ENCODE peak calls at places on chromosomes 1 and 21, in nine cellular contexts. One of them, this sample, is unnamed.

GRCh38 chr21:17451364-17451869 is 61.4 kb upstream of the CXADR start:
- DNase-seq in adrenal gland: peak; percentile 62
- DNase-seq in left ventricle myocardium inferior: no peak
- DNase-seq in CD8-positive, alpha-beta T cell: no peak
- DNase-seq in right lobe of liver: no peak
- DNase-seq in mesenchymal stem cell: peak; percentile 73
- DNase-seq in GM23248: peak; percentile 86
- DNase-seq in dorsolateral prefrontal cortex: no peak
- DNase-seq in mesendoderm: no peak
- DNase-seq in this sample: peak; percentile 50

GRCh38 chr1:59631561-59631960 is 183.2 kb upstream of the HOOK1 start:
- DNase-seq in dorsolateral prefrontal cortex: no peak
- DNase-seq in right lobe of liver: no peak
- DNase-seq in GM23248: no peak
- DNase-seq in CD8-positive, alpha-beta T cell: no peak
- DNase-seq in mesendoderm: no peak
- DNase-seq in mesenchymal stem cell: peak; percentile 14
- DNase-seq in adrenal gland: no peak
- DNase-seq in left ventricle myocardium inferior: no peak
- DNase-seq in this sample: no peak

GRCh38 chr1:117886101-117886795 is 43.2 kb downstream of the GDAP2 start:
- DNase-seq in right lobe of liver: no peak
- DNase-seq in adrenal gland: no peak
- DNase-seq in mesendoderm: no peak
- DNase-seq in left ventricle myocardium inferior: no peak
- DNase-seq in mesenchymal stem cell: peak; percentile 4
- DNase-seq in dorsolateral prefrontal cortex: no peak
- DNase-seq in CD8-positive, alpha-beta T cell: no peak
- DNase-seq in GM23248: peak; percentile 58
- DNase-seq in this sample: peak; percentile 41

GRCh38 chr1:212981571-212982328 is 31.4 kb downstream of the VASH2 start:
- DNase-seq in adrenal gland: no peak
- DNase-seq in left ventricle myocardium inferior: peak; percentile 32
- DNase-seq in CD8-positive, alpha-beta T cell: no peak
- DNase-seq in right lobe of liver: no peak
- DNase-seq in mesenchymal stem cell: no peak
- DNase-seq in GM23248: no peak
- DNase-seq in mesendoderm: no peak
- DNase-seq in dorsolateral prefrontal cortex: no peak
- DNase-seq in this sample: no peak

GRCh38 chr1:235888119-235888643 is 21.5 kb upstream of the LYST start:
- DNase-seq in dorsolateral prefrontal cortex: no peak
- DNase-seq in mesendoderm: no peak
- DNase-seq in right lobe of liver: no peak
- DNase-seq in left ventricle myocardium inferior: no peak
- DNase-seq in CD8-positive, alpha-beta T cell: no peak
- DNase-seq in mesenchymal stem cell: no peak
- DNase-seq in adrenal gland: no peak
- DNase-seq in GM23248: no peak
- DNase-seq in this sample: no peak

GRCh38 chr21:14318598-14318997 is 64.3 kb downstream of the HSPA13 start:
- DNase-seq in GM23248: no peak
- DNase-seq in dorsolateral prefrontal cortex: no peak
- DNase-seq in right lobe of liver: no peak
- DNase-seq in CD8-positive, alpha-beta T cell: no peak
- DNase-seq in mesenchymal stem cell: no peak
- DNase-seq in adrenal gland: no peak
- DNase-seq in left ventricle myocardium inferior: no peak
- DNase-seq in mesendoderm: no peak
- DNase-seq in this sample: no peak

GRCh38 chr1:88061106-88061829 is 622.8 kb upstream of the PKN2 start:
- DNase-seq in mesenchymal stem cell: peak; percentile 67
- DNase-seq in dorsolateral prefrontal cortex: no peak
- DNase-seq in left ventricle myocardium inferior: no peak
- DNase-seq in mesendoderm: peak; percentile 86
- DNase-seq in GM23248: peak; percentile 82
- DNase-seq in right lobe of liver: peak; percentile 50
- DNase-seq in CD8-positive, alpha-beta T cell: no peak
- DNase-seq in adrenal gland: peak; percentile 40
- DNase-seq in this sample: peak; percentile 20

GRCh38 chr1:11037740-11038182 is 9.3 kb downstream of the MASP2 start:
- DNase-seq in mesenchymal stem cell: peak; percentile 80
- DNase-seq in mesendoderm: peak; percentile 84
- DNase-seq in adrenal gland: peak; percentile 93
- DNase-seq in right lobe of liver: peak; percentile 85
- DNase-seq in CD8-positive, alpha-beta T cell: peak; percentile 83
- DNase-seq in left ventricle myocardium inferior: peak; percentile 84
- DNase-seq in GM23248: peak; percentile 86
- DNase-seq in dorsolateral prefrontal cortex: peak; percentile 87
- DNase-seq in this sample: peak; percentile 77

GRCh38 chr1:117106478-117106877 is 15.1 kb downstream of the TRIM45 start:
- DNase-seq in mesendoderm: no peak
- DNase-seq in adrenal gland: no peak
- DNase-seq in mesenchymal stem cell: no peak
- DNase-seq in GM23248: no peak
- DNase-seq in dorsolateral prefrontal cortex: no peak
- DNase-seq in right lobe of liver: no peak
- DNase-seq in left ventricle myocardium inferior: no peak
- DNase-seq in CD8-positive, alpha-beta T cell: no peak
- DNase-seq in this sample: no peak

GRCh38 chr1:206839006-206839560 is 26.3 kb upstream of the IL20 start:
- DNase-seq in mesendoderm: no peak
- DNase-seq in right lobe of liver: no peak
- DNase-seq in dorsolateral prefrontal cortex: no peak
- DNase-seq in left ventricle myocardium inferior: no peak
- DNase-seq in GM23248: no peak
- DNase-seq in adrenal gland: no peak
- DNase-seq in CD8-positive, alpha-beta T cell: no peak
- DNase-seq in mesenchymal stem cell: no peak
- DNase-seq in this sample: no peak

GRCh38 chr1:197198911-197199310 is 52.4 kb upstream of the ASPM start:
- DNase-seq in right lobe of liver: no peak
- DNase-seq in adrenal gland: no peak
- DNase-seq in dorsolateral prefrontal cortex: no peak
- DNase-seq in CD8-positive, alpha-beta T cell: no peak
- DNase-seq in mesenchymal stem cell: no peak
- DNase-seq in mesendoderm: no peak
- DNase-seq in left ventricle myocardium inferior: no peak
- DNase-seq in GM23248: peak; percentile 34
- DNase-seq in this sample: no peak
- H3K4me3 ChIP-seq in right lobe of liver: peak overlapping the region; percentile 2
- H3K4me3 ChIP-seq in adrenal gland: no peak overlapping the region
- H3K4me3 ChIP-seq in dorsolateral prefrontal cortex: peak overlapping the region; percentile 78
- H3K4me3 ChIP-seq in CD8-positive, alpha-beta T cell: no peak overlapping the region
- H3K4me3 ChIP-seq in mesenchymal stem cell: no peak overlapping the region
- H3K4me3 ChIP-seq in mesendoderm: no peak overlapping the region
- H3K4me3 ChIP-seq in left ventricle myocardium inferior: peak overlapping the region; percentile 94
- H3K4me3 ChIP-seq in GM23248: peak overlapping the region; percentile 85
- H3K4me3 ChIP-seq in this sample: peak overlapping the region; percentile 93

GRCh38 chr1:33088119-33088906 is 7.4 kb downstream of the AZIN2 start:
- DNase-seq in mesenchymal stem cell: no peak
- DNase-seq in right lobe of liver: peak; percentile 31
- DNase-seq in left ventricle myocardium inferior: no peak
- DNase-seq in adrenal gland: no peak
- DNase-seq in CD8-positive, alpha-beta T cell: no peak
- DNase-seq in GM23248: peak; percentile 24
- DNase-seq in mesendoderm: no peak
- DNase-seq in dorsolateral prefrontal cortex: no peak
- DNase-seq in this sample: no peak
- H3K27ac ChIP-seq in mesenchymal stem cell: peak overlapping the region; percentile 83
- H3K27ac ChIP-seq in right lobe of liver: no peak overlapping the region
- H3K27ac ChIP-seq in left ventricle myocardium inferior: no peak overlapping the region
- H3K27ac ChIP-seq in adrenal gland: no peak overlapping the region
- H3K27ac ChIP-seq in CD8-positive, alpha-beta T cell: no peak overlapping the region
- H3K27ac ChIP-seq in GM23248: no peak overlapping the region
- H3K27ac ChIP-seq in mesendoderm: no peak overlapping the region
- H3K27ac ChIP-seq in dorsolateral prefrontal cortex: peak overlapping the region; percentile 28
- H3K27ac ChIP-seq in this sample: no peak overlapping the region

GRCh38 chr1:151729966-151730291 is 8.6 kb downstream of the RIIAD1 start:
- DNase-seq in adrenal gland: no peak
- DNase-seq in CD8-positive, alpha-beta T cell: no peak
- DNase-seq in dorsolateral prefrontal cortex: no peak
- DNase-seq in mesendoderm: no peak
- DNase-seq in mesenchymal stem cell: no peak
- DNase-seq in left ventricle myocardium inferior: no peak
- DNase-seq in right lobe of liver: no peak
- DNase-seq in GM23248: no peak
- DNase-seq in this sample: no peak

GRCh38 chr1:151729157-151729965 is 8.0 kb downstream of the RIIAD1 start:
- DNase-seq in left ventricle myocardium inferior: no peak
- DNase-seq in mesenchymal stem cell: no peak
- DNase-seq in adrenal gland: no peak
- DNase-seq in GM23248: no peak
- DNase-seq in right lobe of liver: no peak
- DNase-seq in mesendoderm: no peak
- DNase-seq in CD8-positive, alpha-beta T cell: no peak
- DNase-seq in dorsolateral prefrontal cortex: no peak
- DNase-seq in this sample: no peak

GRCh38 chr1:151723726-151724370 is 2.5 kb downstream of the RIIAD1 start:
- DNase-seq in right lobe of liver: no peak
- DNase-seq in mesenchymal stem cell: no peak
- DNase-seq in mesendoderm: no peak
- DNase-seq in left ventricle myocardium inferior: no peak
- DNase-seq in dorsolateral prefrontal cortex: no peak
- DNase-seq in CD8-positive, alpha-beta T cell: no peak
- DNase-seq in adrenal gland: no peak
- DNase-seq in GM23248: no peak
- DNase-seq in this sample: no peak

GRCh38 chr1:151733126-151733525 is 11.8 kb downstream of the RIIAD1 start:
- DNase-seq in mesendoderm: no peak
- DNase-seq in right lobe of liver: no peak
- DNase-seq in left ventricle myocardium inferior: no peak
- DNase-seq in adrenal gland: no peak
- DNase-seq in dorsolateral prefrontal cortex: no peak
- DNase-seq in mesenchymal stem cell: no peak
- DNase-seq in CD8-positive, alpha-beta T cell: no peak
- DNase-seq in GM23248: no peak
- DNase-seq in this sample: no peak

GRCh38 chr1:151728151-151728711 is 6.9 kb downstream of the RIIAD1 start:
- DNase-seq in dorsolateral prefrontal cortex: peak; percentile 66
- DNase-seq in adrenal gland: no peak
- DNase-seq in CD8-positive, alpha-beta T cell: no peak
- DNase-seq in GM23248: peak; percentile 84
- DNase-seq in right lobe of liver: no peak
- DNase-seq in mesenchymal stem cell: no peak
- DNase-seq in mesendoderm: peak; percentile 62
- DNase-seq in left ventricle myocardium inferior: no peak
- DNase-seq in this sample: peak; percentile 16
- H3K4me3 ChIP-seq in dorsolateral prefrontal cortex: peak overlapping the region; percentile 26
- H3K4me3 ChIP-seq in adrenal gland: no peak overlapping the region
- H3K4me3 ChIP-seq in CD8-positive, alpha-beta T cell: no peak overlapping the region
- H3K4me3 ChIP-seq in GM23248: peak overlapping the region; percentile 62
- H3K4me3 ChIP-seq in right lobe of liver: no peak overlapping the region
- H3K4me3 ChIP-seq in mesenchymal stem cell: no peak overlapping the region
- H3K4me3 ChIP-seq in mesendoderm: no peak overlapping the region
- H3K4me3 ChIP-seq in left ventricle myocardium inferior: peak overlapping the region; percentile 51
- H3K4me3 ChIP-seq in this sample: no peak overlapping the region

GRCh38 chr1:92543131-92544055 is 56.7 kb upstream of the GFI1 start:
- DNase-seq in mesendoderm: no peak
- DNase-seq in CD8-positive, alpha-beta T cell: no peak
- DNase-seq in GM23248: no peak
- DNase-seq in mesenchymal stem cell: no peak
- DNase-seq in right lobe of liver: no peak
- DNase-seq in left ventricle myocardium inferior: no peak
- DNase-seq in dorsolateral prefrontal cortex: no peak
- DNase-seq in adrenal gland: no peak
- DNase-seq in this sample: no peak
- H3K27ac ChIP-seq in mesendoderm: no peak overlapping the region
- H3K27ac ChIP-seq in CD8-positive, alpha-beta T cell: no peak overlapping the region
- H3K27ac ChIP-seq in GM23248: no peak overlapping the region
- H3K27ac ChIP-seq in mesenchymal stem cell: no peak overlapping the region
- H3K27ac ChIP-seq in right lobe of liver: no peak overlapping the region
- H3K27ac ChIP-seq in left ventricle myocardium inferior: no peak overlapping the region
- H3K27ac ChIP-seq in dorsolateral prefrontal cortex: no peak overlapping the region
- H3K27ac ChIP-seq in adrenal gland: no peak overlapping the region
- H3K27ac ChIP-seq in this sample: no peak overlapping the region

GRCh38 chr1:154407866-154408777 is 3.0 kb downstream of the IL6R start:
- DNase-seq in right lobe of liver: peak; percentile 86
- DNase-seq in mesendoderm: peak; percentile 33
- DNase-seq in mesenchymal stem cell: peak; percentile 72
- DNase-seq in adrenal gland: no peak
- DNase-seq in CD8-positive, alpha-beta T cell: no peak
- DNase-seq in GM23248: peak; percentile 34
- DNase-seq in left ventricle myocardium inferior: no peak
- DNase-seq in dorsolateral prefrontal cortex: no peak
- DNase-seq in this sample: no peak
- H3K4me3 ChIP-seq in right lobe of liver: peak overlapping the region; percentile 79
- H3K4me3 ChIP-seq in mesendoderm: no peak overlapping the region
- H3K4me3 ChIP-seq in mesenchymal stem cell: no peak overlapping the region
- H3K4me3 ChIP-seq in adrenal gland: no peak overlapping the region
- H3K4me3 ChIP-seq in CD8-positive, alpha-beta T cell: peak overlapping the region; percentile 48
- H3K4me3 ChIP-seq in GM23248: peak overlapping the region; percentile 78
- H3K4me3 ChIP-seq in left ventricle myocardium inferior: peak overlapping the region; percentile 88
- H3K4me3 ChIP-seq in dorsolateral prefrontal cortex: peak overlapping the region; percentile 20
- H3K4me3 ChIP-seq in this sample: no peak overlapping the region

GRCh38 chr21:37339527-37339889 is 27.1 kb upstream of the DYRK1A start:
- DNase-seq in mesenchymal stem cell: peak; percentile 41
- DNase-seq in adrenal gland: no peak
- DNase-seq in GM23248: peak; percentile 10
- DNase-seq in dorsolateral prefrontal cortex: no peak
- DNase-seq in mesendoderm: no peak
- DNase-seq in right lobe of liver: no peak
- DNase-seq in CD8-positive, alpha-beta T cell: no peak
- DNase-seq in left ventricle myocardium inferior: no peak
- DNase-seq in this sample: no peak
- H3K27ac ChIP-seq in mesenchymal stem cell: no peak overlapping the region
- H3K27ac ChIP-seq in adrenal gland: peak overlapping the region; percentile 94
- H3K27ac ChIP-seq in GM23248: peak overlapping the region; percentile 95
- H3K27ac ChIP-seq in dorsolateral prefrontal cortex: no peak overlapping the region
- H3K27ac ChIP-seq in mesendoderm: no peak overlapping the region
- H3K27ac ChIP-seq in right lobe of liver: no peak overlapping the region
- H3K27ac ChIP-seq in CD8-positive, alpha-beta T cell: no peak overlapping the region
- H3K27ac ChIP-seq in left ventricle myocardium inferior: peak overlapping the region; percentile 80
- H3K27ac ChIP-seq in this sample: peak overlapping the region; percentile 94

This sample was measured in AG04450.